ENCODE peak calls at places on chromosomes 2 and 18, in six cellular contexts. Q is left ventricle myocardium inferior, S is suprapubic skin, I is hepatocyte, N is MM.1S, O is GM23248. B is an unnamed sample.
A peak's percentile ranks its signal among the peaks of the same experiment; 100 is the strongest.

GRCh38 chr2:187440101-187440500 is 8.0 kb downstream of the CALCRL start:
- DNase-seq in N (no peak), I (no peak), Q (no peak), O (no peak), S (no peak), B (no peak)

GRCh38 chr2:223203971-223204370 is 152.0 kb downstream of the KCNE4 start:
- DNase-seq in O (peak; percentile 87), Q (no peak), I (no peak), N (no peak), S (no peak), B (no peak)

GRCh38 chr18:43789234-43790000 is 512.1 kb upstream of the SYT4 start:
- DNase-seq in Q (no peak), N (no peak), O (peak; percentile 7), S (no peak), I (peak; percentile 22), B (no peak)

GRCh38 chr2:138948070-138948539 is 167.9 kb upstream of the NXPH2 start:
- DNase-seq in N (no peak), O (peak; percentile 93), Q (no peak), S (no peak), I (peak; percentile 43), B (no peak)

GRCh38 chr2:118705032-118705431 is 142.4 kb downstream of the EN1 start:
- DNase-seq in Q (no peak), S (no peak), O (peak; percentile 82), N (no peak), I (no peak), B (no peak)

GRCh38 chr2:143732076-143732475 is 602.9 kb downstream of the ARHGAP15 start:
- DNase-seq in Q (no peak), S (no peak), N (no peak), O (no peak), I (no peak), B (no peak)

GRCh38 chr2:36343601-36344000 is 12.0 kb upstream of the CRIM1 start:
- DNase-seq in S (no peak), I (no peak), N (no peak), Q (no peak), O (peak; percentile 52), B (no peak)

GRCh38 chr2:64779117-64779690 is 125.5 kb upstream of the SERTAD2 start:
- DNase-seq in Q (no peak), N (no peak), I (no peak), O (peak; percentile 83), S (no peak), B (no peak)

GRCh38 chr2:107648781-107649413 is 177.8 kb upstream of the RGPD4 start:
- DNase-seq in S (no peak), Q (no peak), N (no peak), I (no peak), O (no peak), B (no peak)

GRCh38 chr2:61536723-61537581 is 1.2 kb downstream of the XPO1 start:
- DNase-seq in S (peak; percentile 92), I (peak; percentile 91), Q (peak; percentile 66), N (peak; percentile 92), O (peak; percentile 96), B (peak; percentile 90)

GRCh38 chr2:160294339-160294803 is 94.3 kb upstream of the ITGB6 start:
- DNase-seq in I (peak; percentile 48), S (peak; percentile 83), N (no peak), Q (peak; percentile 57), O (peak; percentile 90), B (no peak)

GRCh38 chr2:186308347-186308746 is 177.7 kb upstream of the ZC3H15 start:
- DNase-seq in Q (no peak), I (peak; percentile 45), S (no peak), N (no peak), O (peak; percentile 1), B (no peak)

GRCh38 chr2:20205915-20206524 is 18.9 kb downstream of the SDC1 start:
- DNase-seq in O (no peak), Q (no peak), N (no peak), I (no peak), S (no peak), B (no peak)
- H3K4me1 ChIP-seq in O (no peaks in the 10 kb centered on the region), Q (no peaks in the 10 kb centered on the region), N (peaks cover 59% of the 10 kb centered on the region), I (peaks cover 37% of the 10 kb centered on the region), S (peaks cover 72% of the 10 kb centered on the region), B (no peaks in the 10 kb centered on the region)

DNA sequence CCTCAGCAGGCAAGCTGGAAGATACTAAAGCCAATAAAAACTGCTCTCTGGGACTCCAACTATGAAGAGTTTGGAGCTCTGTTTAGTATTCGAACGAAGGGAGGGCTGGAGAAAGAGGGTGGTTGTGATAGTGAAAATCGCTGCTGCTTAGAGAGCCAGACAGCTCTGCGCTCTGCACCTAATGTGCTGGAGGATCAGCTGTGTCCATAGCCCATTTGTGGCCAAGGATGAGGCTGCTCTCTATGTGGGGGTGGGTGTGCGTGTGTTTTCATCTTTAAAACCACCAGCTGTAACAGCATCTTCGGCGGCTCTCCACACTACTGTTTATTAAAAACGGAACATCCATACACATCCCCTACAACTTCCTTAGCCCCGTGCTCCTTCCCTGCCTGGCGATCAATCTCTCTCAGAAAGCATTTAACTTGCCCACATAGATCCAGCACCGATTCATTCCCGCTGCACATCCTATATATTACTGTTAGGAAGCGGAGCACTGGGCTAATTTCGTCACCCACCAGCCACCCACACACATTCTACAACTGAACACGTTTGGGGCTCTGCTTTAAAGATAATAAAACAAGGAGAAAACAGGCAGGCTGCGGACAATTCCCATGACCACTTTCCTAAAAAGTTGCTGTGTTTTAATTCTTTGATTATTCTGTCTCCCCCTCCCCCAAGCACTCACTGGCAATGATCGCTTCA is 1.6 kb downstream of the CELF4 start:
- DNase-seq in Q (no peak), O (no peak), S (no peak), N (no peak), I (no peak), B (no peak)
- H3K27me3 ChIP-seq in Q (peaks cover 93% of the 10 kb centered on the region), O (peaks cover 58% of the 10 kb centered on the region), S (peaks cover 74% of the 10 kb centered on the region), N (no peaks in the 10 kb centered on the region), I (peaks cover 85% of the 10 kb centered on the region), B (peaks cover 7% of the 10 kb centered on the region)

DNA sequence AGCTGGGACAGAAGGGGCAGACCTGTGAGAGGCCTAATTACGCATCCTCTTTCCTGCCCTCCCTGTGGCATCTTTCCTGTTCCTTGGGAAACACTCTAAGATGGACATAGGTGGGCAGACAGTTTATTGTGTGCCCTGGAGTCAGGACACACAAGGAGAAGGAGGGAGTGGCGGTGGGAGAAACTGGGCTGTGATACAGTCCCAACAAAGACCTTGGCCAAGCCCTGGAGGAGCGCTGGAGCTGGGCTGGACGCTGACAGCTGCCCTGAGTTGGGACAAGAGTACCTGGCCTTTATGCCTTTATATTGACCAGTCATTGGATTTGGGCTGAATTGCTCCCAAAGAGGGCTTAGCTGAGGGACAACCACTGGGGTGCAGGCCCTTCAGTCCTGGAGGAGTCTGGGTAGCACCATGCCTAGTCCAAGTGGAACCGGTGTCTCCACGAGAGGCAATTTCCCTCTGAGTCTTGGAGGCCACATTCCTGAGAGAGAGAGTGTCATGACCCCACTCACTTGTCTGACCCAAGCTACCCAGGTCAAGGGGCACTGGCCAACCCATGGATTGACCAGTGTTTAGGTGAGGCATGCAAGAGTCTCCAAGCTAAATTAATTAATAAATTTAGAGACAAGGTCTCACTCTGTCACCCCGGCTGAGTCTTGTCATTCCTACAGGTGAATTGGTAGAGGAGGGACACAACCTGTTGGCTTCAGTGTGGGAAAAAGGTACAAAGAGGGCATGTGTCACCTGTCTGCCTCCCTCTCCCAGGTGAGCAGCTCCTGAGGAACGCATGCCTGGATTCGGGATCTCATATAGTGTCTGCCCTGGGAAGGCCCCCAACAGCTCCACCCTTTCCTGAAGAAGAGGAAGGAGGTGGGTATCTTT is 107.1 kb upstream of the ST3GAL5 start:
- DNase-seq in O (no peak), I (no peak), Q (no peak), S (peak; percentile 48), N (no peak), B (no peak)
- H3K4me1 ChIP-seq in O (peaks cover 55% of the 10 kb centered on the region), I (peaks cover 46% of the 10 kb centered on the region), Q (peaks cover 74% of the 10 kb centered on the region), S (peaks cover 70% of the 10 kb centered on the region), N (peaks cover 81% of the 10 kb centered on the region), B (peaks cover 64% of the 10 kb centered on the region)

DNA sequence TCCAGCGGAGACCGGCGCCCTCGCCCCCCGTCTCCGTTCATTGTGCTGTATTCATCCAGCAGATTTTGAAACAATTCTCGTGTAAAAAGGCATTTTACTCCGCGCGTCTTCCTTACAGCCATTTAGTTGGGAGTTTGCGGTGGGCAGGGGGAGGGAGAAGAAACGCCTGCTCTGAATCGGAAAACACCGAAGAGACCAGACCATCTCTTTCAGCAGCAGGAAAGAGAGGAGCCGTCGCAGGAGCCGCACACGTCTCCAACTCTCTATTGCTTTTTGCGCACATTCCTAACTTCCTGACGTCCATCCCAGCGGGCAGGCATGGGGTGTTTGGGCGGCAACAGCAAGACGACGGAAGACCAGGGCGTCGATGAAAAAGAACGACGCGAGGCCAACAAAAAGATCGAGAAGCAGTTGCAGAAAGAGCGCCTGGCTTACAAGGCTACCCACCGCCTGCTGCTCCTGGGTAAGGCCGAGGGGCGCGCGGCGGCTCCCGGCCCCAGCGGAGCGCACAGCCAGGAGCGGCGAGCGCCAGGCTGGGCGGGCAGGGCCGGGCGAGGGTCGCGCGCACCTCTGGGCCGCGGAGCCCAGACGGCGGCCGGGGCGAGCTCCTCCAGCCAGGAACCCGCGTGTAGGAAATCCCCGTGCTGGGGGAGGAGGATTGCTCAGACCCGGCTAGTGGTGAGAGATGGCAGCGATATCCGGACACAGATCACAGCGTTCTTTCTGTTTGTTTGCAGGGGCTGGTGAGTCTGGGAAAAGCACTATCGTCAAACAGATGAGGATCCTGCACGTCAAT is 63.2 kb downstream of the GNAL start:
- DNase-seq in I (peak; percentile 41), Q (no peak), O (peak; percentile 38), S (no peak), N (no peak), B (no peak)
- H3K27me3 ChIP-seq in I (peaks cover 42% of the 10 kb centered on the region), Q (peaks cover 66% of the 10 kb centered on the region), O (peaks cover 48% of the 10 kb centered on the region), S (peaks cover 28% of the 10 kb centered on the region), N (no peaks in the 10 kb centered on the region), B (peaks cover 3% of the 10 kb centered on the region)

GRCh38 chr2:42197792-42198191 is 28.6 kb downstream of the EML4 start:
- DNase-seq in S (no peak), I (no peak), N (no peak), Q (no peak), O (no peak), B (no peak)

GRCh38 chr2:42194428-42194827 is 25.3 kb downstream of the EML4 start:
- DNase-seq in Q (no peak), S (no peak), I (no peak), O (no peak), N (no peak), B (no peak)

GRCh38 chr2:42196403-42197267 is 27.5 kb downstream of the EML4 start:
- DNase-seq in O (peak; percentile 52), S (no peak), Q (no peak), I (peak; percentile 61), N (peak; percentile 59), B (peak; percentile 66)

GRCh38 chr2:42195559-42195958 is 26.4 kb downstream of the EML4 start:
- DNase-seq in Q (no peak), O (peak; percentile 80), I (peak; percentile 54), S (no peak), N (no peak), B (no peak)

GRCh38 chr2:42196070-42196402 is 26.9 kb downstream of the EML4 start:
- DNase-seq in I (no peak), N (no peak), O (no peak), Q (no peak), S (no peak), B (no peak)
- H3K4me1 ChIP-seq in I (peaks cover 31% of the 10 kb centered on the region), N (peaks cover 25% of the 10 kb centered on the region), O (peaks cover 39% of the 10 kb centered on the region), Q (peaks cover 30% of the 10 kb centered on the region), S (peaks cover 34% of the 10 kb centered on the region), B (peaks cover 97% of the 10 kb centered on the region)

GRCh38 chr2:127674241-127675209 is 805 bp downstream of the LIMS2 start:
- DNase-seq in N (no peak), O (peak; percentile 68), I (no peak), S (peak; percentile 65), Q (peak; percentile 62), B (peak; percentile 15)
- H3K27me3 ChIP-seq in N (peaks cover 43% of the 10 kb centered on the region), O (peaks cover 14% of the 10 kb centered on the region), I (peaks cover 38% of the 10 kb centered on the region), S (peaks cover 16% of the 10 kb centered on the region), Q (no peaks in the 10 kb centered on the region), B (peaks cover 10% of the 10 kb centered on the region)

B was measured in CD4-positive, alpha-beta memory T cell.